ENCODE peak calls at places on chromosome 1, in six cellular contexts. Q, P, A, K, J and S are unnamed samples.

GRCh38 chr1:17516303-17517214 is 22.9 kb upstream of the ARHGEF10L start:
- DNase-seq in Q (no peak), P (no peak), A (no peak), K (no peak), J (no peak), S (no peak)

GRCh38 chr1:7503691-7504437 is 267.2 kb upstream of the VAMP3 start:
- DNase-seq in Q (no peak), P (no peak), A (no peak), K (no peak), J (no peak), S (no peak)

GRCh38 chr1:61441723-61442262 is 283.1 kb downstream of the TM2D1 start:
- DNase-seq in Q (peak), P (peak), A (no peak), K (no peak), J (no peak), S (no peak)

GRCh38 chr1:235246022-235246948 is 81.7 kb downstream of the ARID4B start:
- DNase-seq in Q (no peak), P (no peak), A (no peak), K (no peak), J (no peak), S (peak)

GRCh38 chr1:52180176-52180575 is 38.3 kb downstream of the ZFYVE9 start:
- DNase-seq in Q (no peak), P (no peak), A (no peak), K (no peak), J (no peak), S (no peak)

GRCh38 chr1:12549106-12549459 is 68.9 kb downstream of the DHRS3 start:
- DNase-seq in Q (peak), P (no peak), A (no peak), K (no peak), J (no peak), S (no peak)

GRCh38 chr1:167666416-167666815 is 36.4 kb downstream of the RCSD1 start:
- DNase-seq in Q (no peak), P (peak), A (no peak), K (no peak), J (no peak), S (no peak)

GRCh38 chr1:117757668-117758067 is 151.8 kb downstream of the TENT5C start:
- DNase-seq in Q (no peak), P (peak), A (no peak), K (no peak), J (no peak), S (no peak)

GRCh38 chr1:12661606-12662219 is 17.8 kb downstream of the AADACL4 start:
- DNase-seq in Q (no peak), P (no peak), A (no peak), K (no peak), J (no peak), S (no peak)

GRCh38 chr1:154326546-154327465 is 1.5 kb downstream of the ATP8B2 start:
- DNase-seq in Q (peak), P (peak), A (no peak), K (no peak), J (peak), S (no peak)

GRCh38 chr1:27031235-27032118 is 18.8 kb upstream of the TENT5B start:
- DNase-seq in Q (peak), P (peak), A (no peak), K (peak), J (no peak), S (peak)

GRCh38 chr1:14522331-14523241 is 75.9 kb upstream of the KAZN start:
- DNase-seq in Q (peak), P (peak), A (no peak), K (peak), J (no peak), S (peak)

GRCh38 chr1:241408170-241408569 is 51.2 kb upstream of the RGS7 start:
- DNase-seq in Q (no peak), P (peak), A (no peak), K (peak), J (no peak), S (peak)

GRCh38 chr1:39387452-39387851 is 104.0 kb upstream of the BMP8A start:
- DNase-seq in Q (no peak), P (peak), A (no peak), K (peak), J (no peak), S (no peak)

GRCh38 chr1:95503371-95504145 is 269.5 kb downstream of the RWDD3 start:
- DNase-seq in Q (no peak), P (no peak), A (no peak), K (no peak), J (no peak), S (no peak)

GRCh38 chr1:173870252-173871075 is 2.3 kb downstream of the ZBTB37 start:
- DNase-seq in Q (no peak), P (no peak), A (no peak), K (no peak), J (peak), S (no peak)

GRCh38 chr1:63908016-63908415 is 134.2 kb downstream of the ROR1 start:
- DNase-seq in Q (no peak), P (no peak), A (no peak), K (no peak), J (no peak), S (no peak)

GRCh38 chr1:177338376-177338775 is 167.6 kb downstream of the BRINP2 start:
- DNase-seq in Q (no peak), P (no peak), A (no peak), K (no peak), J (no peak), S (no peak)

GRCh38 chr1:57162607-57163235 is 196.9 kb upstream of the C8B start:
- DNase-seq in Q (no peak), P (no peak), A (no peak), K (no peak), J (no peak), S (no peak)

GRCh38 chr1:165397945-165398344 is 41.4 kb upstream of the LMX1A start:
- DNase-seq in Q (peak), P (peak), A (no peak), K (no peak), J (peak), S (peak)

GRCh38 chr1:57620589-57620988 is 196.7 kb upstream of the DAB1 start:
- DNase-seq in Q (no peak), P (no peak), A (no peak), K (no peak), J (no peak), S (no peak)

GRCh38 chr1:223844962-223845809 is 561 bp downstream of the TP53BP2 start:
- DNase-seq in Q (peak), P (peak), A (peak), K (peak), J (peak), S (peak)

GRCh38 chr1:212225416-212225815 is 59.8 kb upstream of the PPP2R5A start:
- DNase-seq in Q (no peak), P (no peak), A (peak), K (no peak), J (no peak), S (no peak)

GRCh38 chr1:23964235-23964668 is 4.6 kb downstream of the PNRC2 start:
- DNase-seq in Q (no peak), P (no peak), A (no peak), K (no peak), J (no peak), S (peak)

GRCh38 chr1:1665815-1666251 is 7.0 kb upstream of the CDK11B start:
- DNase-seq in Q (no peak), P (peak), A (no peak), K (no peak), J (peak), S (no peak)

GRCh38 chr1:230768903-230769570 is 21.8 kb downstream of the CAPN9 start:
- DNase-seq in Q (no peak), P (peak), A (no peak), K (no peak), J (no peak), S (no peak)

GRCh38 chr1:20983297-20983889 is 193.3 kb downstream of the EIF4G3 start:
- DNase-seq in Q (no peak), P (no peak), A (no peak), K (no peak), J (no peak), S (no peak)

GRCh38 chr1:31216016-31216415 is 23.7 kb downstream of the NKAIN1 start:
- DNase-seq in Q (peak), P (peak), A (no peak), K (no peak), J (no peak), S (no peak)

GRCh38 chr1:150843489-150843888 is 32.9 kb downstream of the ARNT start:
- DNase-seq in Q (no peak), P (no peak), A (no peak), K (no peak), J (no peak), S (no peak)

GRCh38 chr1:206700445-206701036 is 15.8 kb downstream of the MAPKAPK2 start:
- DNase-seq in Q (no peak), P (peak), A (no peak), K (no peak), J (no peak), S (no peak)

GRCh38 chr1:209895709-209896108 is 42.3 kb upstream of the SYT14 start:
- DNase-seq in Q (no peak), P (peak), A (no peak), K (no peak), J (peak), S (no peak)

GRCh38 chr1:160997323-160998038 is 23.5 kb downstream of the F11R start:
- DNase-seq in Q (peak), P (peak), A (no peak), K (no peak), J (peak), S (peak)

GRCh38 chr1:9904571-9904970 is 5.5 kb downstream of the CTNNBIP1 start:
- DNase-seq in Q (peak), P (no peak), A (no peak), K (no peak), J (no peak), S (no peak)